ENCODE peak calls at places on chromosomes 5 and 9, in nine cellular contexts. F is DND-41; H is effector memory CD8-positive, alpha-beta T cell; P is chondrocyte; G is stimulated activated CD8-positive, alpha-beta memory T cell treated with anti-CD3 and anti-CD28 coated beads, Interleukin-15, amount 100 ng/mL, for 4 hours; R is AG04449; B is NCI-H1436; N is AG08396; Q is CD4-positive, alpha-beta T cell. M is an unnamed sample.

GRCh38 chr5:53418409-53418808 is 62.0 kb upstream of the FST start:
- DNase-seq in H (no peak), F (no peak), R (no peak), N (no peak), Q (no peak), P (no peak), B (no peak), G (no peak), M (no peak)

GRCh38 chr9:75039804-75040203 is 11.7 kb upstream of the CARNMT1 start:
- DNase-seq in R (no peak), B (no peak), H (no peak), G (no peak), N (no peak), Q (no peak), F (no peak), P (no peak), M (no peak)

GRCh38 chr5:177429248-177430045 is 3.0 kb downstream of the GRK6 start:
- DNase-seq in P (peak), G (peak), R (no peak), H (peak), Q (peak), F (peak), B (no peak), N (no peak), M (peak)

GRCh38 chr5:169876376-169876775 is 103.9 kb downstream of the INSYN2B start:
- DNase-seq in G (no peak), N (peak), R (no peak), Q (no peak), H (no peak), P (no peak), F (no peak), B (no peak), M (no peak)

GRCh38 chr5:16842916-16843315 is 93.2 kb downstream of the MYO10 start:
- DNase-seq in H (no peak), F (no peak), P (no peak), Q (no peak), R (no peak), G (no peak), B (no peak), N (no peak), M (no peak)

GRCh38 chr9:16092142-16092541 is 539.3 kb downstream of the CCDC171 start:
- DNase-seq in R (no peak), P (no peak), B (no peak), H (no peak), Q (no peak), F (no peak), N (no peak), G (no peak), M (no peak)

GRCh38 chr9:136521541-136521940 is 24.3 kb downstream of the NOTCH1 start:
- DNase-seq in F (no peak), N (no peak), H (no peak), B (no peak), R (no peak), G (no peak), P (no peak), Q (no peak), M (peak)

GRCh38 chr9:81826541-81826906 is 101.7 kb upstream of the SPATA31D4 start:
- DNase-seq in F (no peak), B (peak), Q (no peak), R (no peak), G (no peak), N (peak), P (no peak), H (no peak), M (peak)

GRCh38 chr5:59125961-59126360 is 543.1 kb downstream of the RAB3C start:
- DNase-seq in F (no peak), P (no peak), Q (no peak), R (no peak), G (no peak), N (no peak), B (no peak), H (no peak), M (no peak)

GRCh38 chr5:108102463-108102862 is 279.4 kb downstream of the FBXL17 start:
- DNase-seq in F (no peak), N (no peak), Q (no peak), G (no peak), H (no peak), R (no peak), B (no peak), P (no peak), M (no peak)